ENCODE peak calls at places on chromosome 18, in four cellular contexts. Q is neural crest cell; Y is CD4-positive, alpha-beta T cell; I is BJ. A is an unnamed sample.

GRCh38 chr18:59690216-59691045 is 6.8 kb downstream of the CCBE1 start:
- DNase-seq in Q (no peak), Y (no peak), I (no peak), A (no peak)

GRCh38 chr18:47323158-47323557 is 71.7 kb upstream of the SKOR2 start:
- DNase-seq in Q (no peak), Y (no peak), I (peak), A (peak)

GRCh38 chr18:3323900-3324299 is 62.0 kb downstream of the MYL12B start:
- DNase-seq in Q (no peak), Y (no peak), I (no peak), A (peak)

GRCh38 chr18:28005164-28005563 is 171.8 kb downstream of the CDH2 start:
- DNase-seq in Q (no peak), Y (no peak), I (no peak), A (no peak)

GRCh38 chr18:67261931-67262552 is 254.5 kb downstream of the DSEL start:
- DNase-seq in Q (no peak), Y (no peak), I (no peak), A (no peak)

GRCh38 chr18:35397976-35398375 is 20.8 kb upstream of the ZNF396 start:
- DNase-seq in Q (no peak), Y (no peak), I (no peak), A (no peak)

GRCh38 chr18:75238786-75239185 is 28.2 kb downstream of the TSHZ1 start:
- DNase-seq in Q (no peak), Y (no peak), I (no peak), A (no peak)

GRCh38 chr18:61908661-61909060 is 15.9 kb upstream of the RNF152 start:
- DNase-seq in Q (no peak), Y (no peak), I (no peak), A (no peak)

GRCh38 chr18:24013061-24013460 is 1.5 kb upstream of the TTC39C start:
- DNase-seq in Q (no peak), Y (no peak), I (no peak), A (no peak)

GRCh38 chr18:74171910-74172606 is 23.7 kb downstream of the TIMM21 start:
- DNase-seq in Q (no peak), Y (no peak), I (no peak), A (no peak)

GRCh38 chr18:56795381-56795780 is 144.2 kb downstream of the WDR7 start:
- DNase-seq in Q (no peak), Y (no peak), I (no peak), A (no peak)

GRCh38 chr18:48962857-48963554 is 12.2 kb upstream of the SMAD7 start:
- DNase-seq in Q (no peak), Y (no peak), I (no peak), A (no peak)

GRCh38 chr18:58579561-58580047 is 49.3 kb downstream of the ALPK2 start:
- DNase-seq in Q (no peak), Y (no peak), I (peak), A (peak)

GRCh38 chr18:54080854-54081253 is 143.6 kb downstream of the MBD2 start:
- DNase-seq in Q (no peak), Y (no peak), I (no peak), A (no peak)

GRCh38 chr18:46867471-46868170 is 49.7 kb downstream of the PIAS2 start:
- DNase-seq in Q (no peak), Y (no peak), I (no peak), A (no peak)

GRCh38 chr18:58385472-58385871 is 243.4 kb downstream of the ALPK2 start:
- DNase-seq in Q (no peak), Y (no peak), I (no peak), A (no peak)

GRCh38 chr18:59140287-59140885 is 702 bp downstream of the SEC11C start:
- DNase-seq in Q (peak), Y (no peak), I (no peak), A (peak)

GRCh38 chr18:25896178-25896780 is 194.1 kb downstream of the SS18 start:
- DNase-seq in Q (peak), Y (no peak), I (no peak), A (peak)

GRCh38 chr18:21391074-21391673 is 149.1 kb downstream of the GREB1L start:
- DNase-seq in Q (no peak), Y (no peak), I (peak), A (peak)

GRCh38 chr18:54254265-54254758 is 15.0 kb upstream of the POLI start:
- DNase-seq in Q (no peak), Y (no peak), I (no peak), A (peak)

GRCh38 chr18:67486534-67486933 is 30.0 kb downstream of the DSEL start:
- DNase-seq in Q (no peak), Y (no peak), I (no peak), A (no peak)

GRCh38 chr18:6487027-6487426 is 72.3 kb upstream of the L3MBTL4 start:
- DNase-seq in Q (no peak), Y (no peak), I (no peak), A (no peak)

GRCh38 chr18:36315736-36316135 is 18.2 kb downstream of the FHOD3 start:
- DNase-seq in Q (no peak), Y (no peak), I (no peak), A (peak)

GRCh38 chr18:12741351-12741750 is 38.5 kb downstream of the PSMG2 start:
- DNase-seq in Q (no peak), Y (no peak), I (no peak), A (peak)

GRCh38 chr18:30987479-30988241 is 54.9 kb downstream of the DSC3 start:
- DNase-seq in Q (no peak), Y (no peak), I (no peak), A (peak)

GRCh38 chr18:13284330-13285027 is 65.9 kb downstream of the LDLRAD4 start:
- DNase-seq in Q (no peak), Y (no peak), I (no peak), A (no peak)

GRCh38 chr18:76621782-76622495 is 126.9 kb upstream of the ZNF516 start:
- DNase-seq in Q (no peak), Y (no peak), I (no peak), A (no peak)

GRCh38 chr18:389658-390357 is 110.7 kb downstream of the COLEC12 start:
- DNase-seq in Q (no peak), Y (no peak), I (no peak), A (no peak)

GRCh38 chr18:28767781-28768211 is 590.9 kb upstream of the CDH2 start:
- DNase-seq in Q (no peak), Y (no peak), I (peak), A (peak)

GRCh38 chr18:47453038-47453437 is 201.6 kb upstream of the SKOR2 start:
- DNase-seq in Q (no peak), Y (no peak), I (no peak), A (no peak)

GRCh38 chr18:64244571-64244970 is 95.7 kb upstream of the LINC00305 start:
- DNase-seq in Q (no peak), Y (no peak), I (no peak), A (no peak)
- TF ChIP-seq CTCF in Q (no peak), Y (no peak), I (no peak), A (no peak)

GRCh38 chr18:62986490-62986889 is 271.1 kb downstream of the PHLPP1 start:
- DNase-seq in Q (no peak), Y (no peak), I (no peak), A (no peak)

GRCh38 chr18:62988467-62988866 is 273.1 kb downstream of the PHLPP1 start:
- DNase-seq in Q (no peak), Y (no peak), I (no peak), A (no peak)

GRCh38 chr18:62989195-62989594 is 273.9 kb downstream of the PHLPP1 start:
- DNase-seq in Q (no peak), Y (no peak), I (no peak), A (no peak)

GRCh38 chr18:62987035-62987830 is 271.9 kb downstream of the PHLPP1 start:
- DNase-seq in Q (no peak), Y (no peak), I (no peak), A (no peak)

DNA sequence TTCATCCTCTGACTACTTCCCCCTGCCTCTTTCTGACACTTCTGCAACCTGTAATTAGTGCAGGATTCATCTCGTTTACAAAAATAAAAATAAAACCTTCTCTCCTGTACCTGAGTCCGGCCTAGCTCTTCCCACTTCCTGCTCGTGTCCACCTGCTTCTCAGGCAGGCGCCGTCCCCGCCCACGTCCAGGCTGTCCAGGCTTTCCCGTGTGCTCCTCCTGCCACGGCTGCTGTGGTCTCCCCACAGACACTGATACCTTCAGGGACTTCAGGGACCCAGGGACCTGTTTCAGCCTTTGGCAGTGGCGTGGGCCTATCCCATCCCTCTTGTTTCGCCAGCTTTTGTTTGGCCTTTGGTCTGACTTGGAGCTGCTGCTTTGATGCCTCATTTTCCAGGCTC is 272.5 kb downstream of the PHLPP1 start:
- DNase-seq in Q (no peak), Y (no peak), I (no peak), A (no peak)
- TF ChIP-seq CTCF in Q (no peak), Y (no peak), I (no peak), A (no peak)

GRCh38 chr18:37553633-37554398 is 11.8 kb downstream of the CELF4 start:
- DNase-seq in Q (no peak), Y (no peak), I (no peak), A (no peak)
- TF ChIP-seq CTCF in Q (peak), Y (no peak), I (peak), A (no peak)

GRCh38 chr18:41391616-41392610 is 563.1 kb upstream of the PIK3C3 start:
- DNase-seq in Q (peak), Y (no peak), I (no peak), A (peak)
- TF ChIP-seq CTCF in Q (peak), Y (no peak), I (peak), A (peak)

DNA sequence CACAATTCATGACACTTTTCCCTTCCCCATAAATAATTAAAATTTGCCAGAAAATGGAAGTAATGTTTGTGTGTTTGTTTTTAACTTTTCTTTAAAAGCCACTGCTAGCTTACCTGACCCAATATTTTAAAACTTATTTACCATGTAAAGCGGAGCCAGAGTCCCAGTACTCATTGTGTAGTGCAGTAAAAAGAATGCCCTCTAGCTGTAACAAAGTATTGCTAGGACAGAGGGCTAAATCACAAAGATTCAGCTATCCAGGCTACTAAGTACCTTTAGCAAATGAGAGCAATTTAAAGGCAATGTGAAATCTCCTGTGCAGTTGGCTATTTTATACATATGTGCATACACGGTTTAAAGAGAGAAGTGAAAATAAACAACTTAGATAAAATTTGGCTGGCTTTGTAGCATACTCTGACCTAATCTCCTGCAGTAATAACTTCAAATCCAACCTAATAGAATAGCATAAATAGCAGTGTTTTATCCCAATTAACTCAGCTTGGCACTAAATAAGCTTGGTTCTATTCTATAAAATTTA is 997.4 kb upstream of the PIK3C3 start:
- DNase-seq in Q (no peak), Y (no peak), I (no peak), A (no peak)
- TF ChIP-seq CTCF in Q (no peak), Y (no peak), I (no peak), A (no peak)

A was measured in MCF 10A.